ENCODE peak calls at places on chromosomes 3 and 15, in four cellular contexts. Z, V, I and O are unnamed samples.

GRCh38 chr3:108089544-108089943 is 1.3 kb downstream of the CD47 start:
- DNase-seq in Z (no peak), V (no peak), I (no peak), O (peak; percentile 27)

GRCh38 chr15:82554351-82554750 is 14.1 kb upstream of the RPS17 start:
- DNase-seq in Z (no peak), V (no peak), I (no peak), O (peak; percentile 60)

GRCh38 chr15:63389902-63390301 is 8.3 kb upstream of the CA12 start:
- DNase-seq in Z (no peak), V (no peak), I (no peak), O (no peak)

GRCh38 chr15:57133127-57133968 is 214.9 kb downstream of the TCF12 start:
- DNase-seq in Z (no peak), V (no peak), I (peak; percentile 34), O (no peak)

GRCh38 chr3:141076026-141076797 is 25.1 kb downstream of the SPSB4 start:
- DNase-seq in Z (no peak), V (no peak), I (no peak), O (no peak)

GRCh38 chr3:43181202-43181910 is 75.5 kb upstream of the POMGNT2 start:
- DNase-seq in Z (no peak), V (no peak), I (no peak), O (no peak)

GRCh38 chr15:28974142-28974541 is 88.4 kb downstream of the APBA2 start:
- DNase-seq in Z (no peak), V (no peak), I (no peak), O (no peak)

GRCh38 chr15:69631978-69632377 is 179.4 kb downstream of the RPLP1 start:
- DNase-seq in Z (no peak), V (no peak), I (no peak), O (no peak)

GRCh38 chr3:43758826-43759225 is 68.1 kb downstream of the ABHD5 start:
- DNase-seq in Z (no peak), V (no peak), I (no peak), O (no peak)

GRCh38 chr15:25674948-25675347 is 188.2 kb downstream of the ATP10A start:
- DNase-seq in Z (no peak), V (no peak), I (no peak), O (no peak)

GRCh38 chr15:55897560-55898336 is 95.7 kb downstream of the NEDD4 start:
- DNase-seq in Z (peak; percentile 73), V (peak; percentile 66), I (peak; percentile 61), O (peak; percentile 73)

GRCh38 chr15:51131596-51132290 is 37.0 kb upstream of the TNFAIP8L3 start:
- DNase-seq in Z (peak; percentile 25), V (no peak), I (no peak), O (no peak)

GRCh38 chr15:42165081-42165480 is 8.6 kb upstream of the PLA2G4F start:
- DNase-seq in Z (peak; percentile 15), V (no peak), I (peak; percentile 25), O (no peak)

GRCh38 chr3:142355692-142356091 is 92.1 kb downstream of the XRN1 start:
- DNase-seq in Z (no peak), V (no peak), I (no peak), O (no peak)

DNA sequence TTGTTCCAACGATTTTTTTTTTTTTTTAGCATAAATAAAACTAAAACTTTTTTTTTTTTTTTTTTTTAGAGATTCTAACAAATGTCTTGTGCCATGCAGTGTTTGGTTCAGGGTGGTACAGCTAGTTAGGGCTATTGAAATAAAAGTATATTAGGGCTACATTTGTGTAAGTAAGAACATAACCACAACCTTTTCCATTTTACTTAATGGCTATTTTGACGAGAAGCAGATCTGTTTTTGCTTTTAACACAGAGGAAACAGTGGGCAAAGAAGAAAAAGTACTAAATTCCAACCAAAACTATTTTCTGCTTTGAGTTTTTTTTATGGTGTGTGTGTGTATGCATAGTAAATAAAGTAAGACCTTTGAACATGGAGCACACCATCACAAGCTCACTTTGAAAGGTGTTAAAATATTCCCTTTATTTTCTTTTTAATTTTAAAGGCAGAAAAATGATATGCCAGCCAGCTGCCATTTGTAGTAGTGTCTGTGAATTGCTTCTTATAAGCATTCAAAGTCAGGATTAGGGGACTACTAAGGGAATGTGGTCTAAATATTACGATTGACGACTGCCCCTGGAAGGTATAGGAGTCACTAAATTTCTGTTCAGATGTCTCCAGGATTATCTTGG is 3.0 kb downstream of the RARB start:
- DNase-seq in Z (peak; percentile 17), V (no peak), I (no peak), O (peak; percentile 34)
- H3K4me3 ChIP-seq in Z (peak overlapping the region; percentile 70), V (peak overlapping the region; percentile 77), I (no peak overlapping the region), O (peak overlapping the region; percentile 80)

GRCh38 chr15:64459382-64459781 is 996 bp upstream of the ZNF609 start:
- DNase-seq in Z (no peak), V (no peak), I (no peak), O (no peak)
- H3K4me3 ChIP-seq in Z (no peak overlapping the region), V (no peak overlapping the region), I (no peak overlapping the region), O (no peak overlapping the region)

GRCh38 chr15:26971303-26972018 is 480 bp downstream of the GABRG3 start:
- DNase-seq in Z (no peak), V (no peak), I (no peak), O (no peak)

GRCh38 chr15:26972636-26973035 is 1.7 kb downstream of the GABRG3 start:
- DNase-seq in Z (no peak), V (no peak), I (no peak), O (no peak)

GRCh38 chr15:26970712-26971210 is at the start of gene GABRG3:
- DNase-seq in Z (no peak), V (no peak), I (no peak), O (no peak)

DNA sequence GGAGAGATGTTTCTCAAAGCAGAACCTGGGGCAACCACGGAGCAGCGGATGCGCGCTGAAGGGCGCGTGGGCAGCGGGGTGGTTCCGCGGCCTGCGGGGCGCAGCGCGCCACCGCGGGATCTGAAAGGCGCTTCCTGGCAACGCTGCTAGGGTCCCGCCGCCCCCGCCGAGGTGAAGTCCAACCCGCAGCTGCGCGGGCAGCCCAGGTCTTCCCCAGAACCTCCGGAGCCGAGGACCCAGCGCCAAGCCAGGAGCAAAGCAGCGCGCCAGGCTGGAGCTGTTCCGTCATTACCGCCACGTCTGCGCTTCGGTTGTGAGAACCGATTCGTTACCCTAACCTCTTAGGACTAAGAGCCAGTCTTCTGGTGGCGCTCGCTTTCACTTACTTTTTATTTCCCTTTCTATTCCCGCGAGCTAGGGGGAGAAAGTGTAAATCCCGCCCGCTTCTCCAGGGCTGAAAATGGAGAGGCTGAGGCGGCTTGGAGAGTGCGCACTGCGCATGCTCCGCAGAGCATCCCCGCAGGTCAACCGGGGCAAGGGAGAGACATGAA is 3.2 kb upstream of the GABRG3 start:
- DNase-seq in Z (no peak), V (no peak), I (no peak), O (no peak)
- H3K4me3 ChIP-seq in Z (no peak overlapping the region), V (no peak overlapping the region), I (no peak overlapping the region), O (no peak overlapping the region)

DNA sequence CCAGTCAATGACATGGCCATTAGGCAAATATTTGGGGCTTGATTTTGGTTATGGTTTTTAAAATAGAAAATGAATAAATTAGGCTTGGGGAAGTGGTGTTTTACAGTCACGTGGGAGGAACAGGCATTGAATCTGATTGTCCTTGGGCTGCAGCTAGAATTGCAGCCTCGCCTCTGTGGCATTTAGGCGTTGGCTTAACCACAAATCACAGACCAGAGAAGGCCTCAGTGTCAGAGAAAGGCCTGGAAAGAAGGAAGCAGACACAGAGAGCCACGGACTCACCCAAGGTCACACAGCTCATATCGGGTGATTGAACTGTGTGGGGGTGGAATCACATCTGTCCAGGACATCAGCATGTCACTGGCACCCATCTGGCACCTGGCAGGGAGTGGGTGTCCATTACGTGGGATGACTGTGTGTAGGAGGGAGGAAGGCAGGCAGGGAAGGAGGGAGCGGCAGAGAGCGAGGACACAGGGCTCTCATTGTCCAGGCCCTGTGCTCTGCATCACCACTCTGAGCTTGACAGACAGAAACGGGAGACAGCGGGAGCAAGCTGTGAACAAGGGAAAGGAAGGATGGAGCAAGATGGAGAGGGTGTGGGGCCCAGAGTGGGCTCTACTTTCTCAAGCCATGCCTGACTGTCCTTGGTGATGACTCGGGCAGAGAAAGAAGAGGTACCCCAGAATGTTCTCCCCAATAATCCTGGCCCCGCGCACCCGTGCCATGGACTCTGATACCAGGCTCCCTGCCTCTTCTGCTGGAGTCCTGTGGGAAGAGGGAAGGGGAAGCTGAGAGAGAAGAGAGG is 186.4 kb downstream of the FAM43A start:
- DNase-seq in Z (peak; percentile 36), V (peak; percentile 18), I (peak; percentile 74), O (peak; percentile 72)
- H3K4me3 ChIP-seq in Z (no peak overlapping the region), V (no peak overlapping the region), I (no peak overlapping the region), O (no peak overlapping the region)

DNA sequence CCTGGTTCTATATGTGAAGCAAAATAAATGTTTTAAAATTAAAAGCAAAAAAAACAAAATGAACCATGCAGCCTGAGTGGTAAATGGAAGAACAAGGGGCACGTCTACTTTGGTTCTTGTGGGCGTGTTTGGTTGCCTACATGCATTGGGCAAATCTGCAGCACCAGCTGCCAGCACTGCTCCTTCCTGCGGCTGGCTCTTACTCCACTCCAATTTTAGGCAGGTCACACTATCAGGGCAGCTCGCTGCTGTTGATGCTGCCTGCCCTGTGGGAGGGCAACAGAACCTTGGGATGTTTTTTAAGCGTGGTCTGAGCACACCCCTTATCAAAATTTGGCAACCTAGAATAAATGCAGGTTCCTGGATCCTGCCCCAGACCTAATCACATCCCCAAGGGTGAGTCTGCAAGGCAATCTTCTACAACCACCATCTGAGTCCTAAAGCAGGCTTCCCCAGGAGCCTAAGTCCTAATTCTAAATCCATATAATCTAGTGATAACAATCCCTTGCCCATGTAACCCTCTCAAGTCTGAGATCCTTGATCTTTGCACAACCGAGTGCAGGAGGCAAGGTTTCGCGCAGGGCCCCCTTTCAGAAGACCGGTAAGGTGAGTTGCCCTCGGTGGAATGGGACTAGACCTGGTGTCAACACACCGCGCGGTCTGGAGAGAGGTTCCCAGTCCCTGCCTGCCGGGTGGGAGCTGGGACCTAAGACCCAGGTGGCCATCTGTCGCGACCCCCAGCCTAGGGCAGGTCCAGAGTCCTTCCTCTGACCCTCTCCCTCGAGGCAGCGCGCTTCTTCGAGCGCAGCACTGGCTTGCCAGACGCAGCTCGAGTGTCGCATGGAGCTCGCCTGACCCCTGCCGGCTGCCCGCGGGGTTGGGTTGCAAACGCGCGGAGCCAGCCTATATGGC is 15.9 kb downstream of the IVD start:
- DNase-seq in Z (peak; percentile 72), V (peak; percentile 71), I (peak; percentile 52), O (peak; percentile 65)
- H3K4me3 ChIP-seq in Z (no peak overlapping the region), V (peak overlapping the region; percentile 17), I (no peak overlapping the region), O (peak overlapping the region; percentile 22)

GRCh38 chr3:129432671-129433070 is 4.2 kb upstream of the EFCAB12 start:
- DNase-seq in Z (no peak), V (no peak), I (no peak), O (no peak)
- H3K4me3 ChIP-seq in Z (no peak overlapping the region), V (no peak overlapping the region), I (no peak overlapping the region), O (no peak overlapping the region)